ENCODE peak calls at places on chromosomes 2 and 18, in nine cellular contexts. I, Q, U, M, Z, N, Y, G and T are unnamed samples.
A peak's percentile ranks its signal among the peaks of the same experiment; 100 is the strongest.

GRCh38 chr18:24043403-24043802 is 28.8 kb downstream of the TTC39C start:
- DNase-seq in Z (no peak), I (no peak), M (no peak), Q (no peak), G (no peak), N (no peak), Y (no peak), U (no peak), T (no peak)

GRCh38 chr2:196440413-196440812 is 199.1 kb upstream of the CCDC150 start:
- DNase-seq in Q (no peak), U (no peak), Z (no peak), M (no peak), Y (no peak), N (no peak), I (no peak), G (no peak), T (no peak)

GRCh38 chr2:128420776-128421175 is 102.1 kb upstream of the HS6ST1 start:
- DNase-seq in G (no peak), Y (no peak), N (no peak), I (no peak), U (no peak), Z (no peak), M (no peak), Q (no peak), T (no peak)

GRCh38 chr18:3089579-3089978 is 76.6 kb upstream of the LPIN2 start:
- DNase-seq in Y (no peak), Z (no peak), Q (no peak), M (no peak), U (no peak), N (no peak), G (no peak), I (no peak), T (no peak)

GRCh38 chr2:74942263-74942662 is 16.2 kb upstream of the POLE4 start:
- DNase-seq in U (no peak), Q (no peak), G (no peak), M (no peak), Z (no peak), I (no peak), N (no peak), Y (no peak), T (no peak)

GRCh38 chr2:28390241-28390856 is 2.3 kb upstream of the FOSL2 start:
- DNase-seq in Y (peak; percentile 99), Z (peak; percentile 71), Q (peak; percentile 57), M (peak; percentile 78), I (peak; percentile 91), G (peak; percentile 89), N (peak; percentile 90), U (peak; percentile 90), T (peak; percentile 83)

GRCh38 chr2:158034198-158034831 is 67.4 kb upstream of the UPP2 start:
- DNase-seq in M (peak; percentile 73), I (no peak), Y (peak; percentile 65), N (no peak), G (no peak), Q (no peak), Z (peak; percentile 21), U (no peak), T (peak; percentile 78)

GRCh38 chr2:108910541-108911396 is 78.3 kb downstream of the EDAR start:
- DNase-seq in G (no peak), N (no peak), M (no peak), Z (no peak), Q (no peak), I (no peak), Y (no peak), U (no peak), T (no peak)

GRCh38 chr2:54341656-54342055 is 85.6 kb upstream of the TSPYL6 start:
- DNase-seq in G (no peak), U (no peak), I (no peak), Z (no peak), Y (no peak), N (no peak), M (no peak), Q (no peak), T (no peak)